ENCODE peak calls at places on chromosomes 7 and 10, in six cellular contexts. K, P, N, F, B and R are unnamed samples.

GRCh38 chr7:153948055-153948454 is 104.1 kb upstream of the DPP6 start:
- DNase-seq in B (no peak), F (no peak), K (no peak), P (no peak), N (no peak), R (no peak)

GRCh38 chr10:96711048-96711713 is 9.1 kb downstream of the PIK3AP1 start:
- DNase-seq in P (no peak), K (no peak), F (no peak), N (no peak), B (no peak), R (no peak)

GRCh38 chr7:20249924-20250323 is 32.7 kb upstream of the MACC1 start:
- DNase-seq in B (peak), F (no peak), N (peak), K (no peak), P (no peak), R (no peak)

GRCh38 chr7:150988230-150989226 is 2.3 kb upstream of the NOS3 start:
- DNase-seq in F (no peak), P (peak), N (no peak), B (peak), K (peak), R (peak)

GRCh38 chr7:29190349-29191045 is 4.1 kb upstream of the CHN2 start:
- DNase-seq in P (no peak), K (no peak), B (no peak), F (no peak), N (no peak), R (no peak)

GRCh38 chr7:133786401-133786937 is 340.7 kb upstream of the LRGUK start:
- DNase-seq in N (no peak), B (no peak), P (no peak), F (no peak), K (no peak), R (no peak)

GRCh38 chr7:32477649-32477980 is 12.6 kb downstream of the LSM5 start:
- DNase-seq in N (no peak), F (no peak), P (no peak), B (no peak), K (no peak), R (no peak)

GRCh38 chr7:3218561-3219225 is 82.4 kb upstream of the SDK1 start:
- DNase-seq in N (no peak), B (no peak), F (no peak), K (no peak), P (no peak), R (no peak)